ENCODE peak calls at places on chromosomes 12 and 14, in seven cellular contexts. F is occipital lobe; J is fibroblast of mammary gland; H is OCI-LY7; E is T-helper 2 cell; S is activated naive CD4-positive, alpha-beta T cell treated with anti-CD3 and anti-CD28 coated beads for 36 hours; Z is epithelial cell of esophagus. L is an unnamed sample.

GRCh38 chr14:75125617-75126016 is 1.2 kb downstream of the NEK9 start:
- DNase-seq in F (no peak), E (no peak), S (no peak), H (no peak), J (peak), Z (peak), L (peak)

GRCh38 chr12:108784270-108784669 is 53.0 kb upstream of the CORO1C start:
- DNase-seq in J (no peak), Z (peak), F (no peak), E (no peak), H (no peak), S (no peak), L (no peak)

GRCh38 chr12:12736759-12737676 is 19.9 kb downstream of the CDKN1B start:
- DNase-seq in S (peak), J (peak), E (peak), H (peak), Z (peak), F (no peak), L (peak)

GRCh38 chr14:85762523-85762922 is 232.6 kb downstream of the FLRT2 start:
- DNase-seq in Z (no peak), E (no peak), H (no peak), J (no peak), S (no peak), F (no peak), L (no peak)

GRCh38 chr14:71621276-71621675 is 311.0 kb upstream of the RGS6 start:
- DNase-seq in E (no peak), H (no peak), F (no peak), Z (peak), J (peak), S (no peak), L (no peak)

GRCh38 chr14:35632276-35633071 is 98.5 kb downstream of the INSM2 start:
- DNase-seq in S (no peak), J (peak), H (no peak), E (no peak), Z (peak), F (no peak), L (peak)

GRCh38 chr14:35858521-35859209 is 32.5 kb downstream of the BRMS1L start:
- DNase-seq in F (no peak), Z (peak), E (no peak), H (no peak), S (no peak), J (peak), L (peak)

GRCh38 chr14:32345311-32345771 is 16.2 kb downstream of the AKAP6 start:
- DNase-seq in H (no peak), Z (peak), E (no peak), F (no peak), S (no peak), J (peak), L (no peak)

GRCh38 chr12:106498056-106498455 is 84.7 kb upstream of the RFX4 start:
- DNase-seq in E (no peak), H (no peak), Z (peak), F (no peak), S (no peak), J (no peak), L (no peak)

GRCh38 chr12:3257411-3257810 is 180.2 kb downstream of the TSPAN9 start:
- DNase-seq in H (no peak), F (no peak), E (no peak), S (no peak), Z (no peak), J (no peak), L (no peak)

GRCh38 chr12:106282457-106283097 is 20.0 kb upstream of the TCP11L2 start:
- DNase-seq in J (peak), Z (peak), S (peak), E (peak), H (peak), F (no peak), L (peak)

GRCh38 chr12:19739195-19739776 is 300.0 kb downstream of the AEBP2 start:
- DNase-seq in F (no peak), E (no peak), Z (peak), J (peak), S (peak), H (peak), L (peak)

GRCh38 chr14:52730708-52731111 is 744 bp downstream of the STYX start:
- DNase-seq in H (no peak), S (no peak), J (peak), Z (peak), E (no peak), F (no peak), L (peak)

GRCh38 chr12:84585996-84586395 is 326.6 kb downstream of the SLC6A15 start:
- DNase-seq in H (no peak), E (no peak), Z (peak), J (peak), F (no peak), S (no peak), L (peak)

GRCh38 chr12:21413369-21414277 is 23.8 kb upstream of the PYROXD1 start:
- DNase-seq in S (no peak), H (no peak), E (no peak), F (no peak), J (no peak), Z (no peak), L (no peak)

GRCh38 chr12:130825771-130826150 is 13.3 kb downstream of the STX2 start:
- DNase-seq in J (no peak), S (no peak), Z (no peak), E (no peak), F (no peak), H (no peak), L (no peak)

GRCh38 chr14:69582829-69583228 is 8.2 kb upstream of the CCDC177 start:
- DNase-seq in Z (no peak), F (no peak), E (no peak), J (no peak), S (no peak), H (no peak), L (no peak)

GRCh38 chr12:2925322-2925995 is 33.7 kb upstream of the TEAD4 start:
- DNase-seq in F (no peak), H (no peak), E (no peak), J (peak), S (no peak), Z (peak), L (no peak)

GRCh38 chr14:49586673-49587460 is 687 bp upstream of the RPS29 start:
- DNase-seq in H (peak), E (peak), S (peak), J (peak), Z (peak), F (no peak), L (peak)

GRCh38 chr12:22477166-22477893 is 67.0 kb downstream of the C2CD5 start:
- DNase-seq in H (no peak), F (no peak), J (peak), Z (peak), S (no peak), E (no peak), L (peak)

GRCh38 chr14:99850705-99851104 is 57.5 kb downstream of the EML1 start:
- DNase-seq in E (no peak), S (no peak), H (no peak), Z (no peak), F (no peak), J (no peak), L (no peak)

GRCh38 chr14:72679106-72679505 is 214.8 kb downstream of the DPF3 start:
- DNase-seq in S (no peak), E (no peak), J (peak), Z (no peak), F (no peak), H (no peak), L (peak)

GRCh38 chr12:128929046-128929445 is 75.8 kb downstream of the GLT1D1 start:
- DNase-seq in H (no peak), S (no peak), F (no peak), E (no peak), Z (no peak), J (no peak), L (no peak)

GRCh38 chr14:50103558-50103957 is 12.8 kb downstream of the VCPKMT start:
- DNase-seq in F (no peak), H (no peak), E (no peak), S (no peak), J (no peak), Z (no peak), L (no peak)

GRCh38 chr12:57611116-57611809 is at the start of gene ARHGEF25:
- DNase-seq in E (peak), F (peak), S (peak), H (no peak), J (peak), Z (no peak), L (peak)

GRCh38 chr12:120013659-120014380 is 24.8 kb downstream of the BICDL1 start:
- DNase-seq in J (no peak), E (peak), Z (peak), H (no peak), F (no peak), S (peak), L (no peak)

GRCh38 chr14:23538785-23539184 is 12.8 kb downstream of the ZFHX2 start:
- DNase-seq in E (no peak), J (peak), F (peak), H (no peak), S (no peak), Z (peak), L (peak)